ENCODE peak calls at places on chromosome 19, in ten cellular contexts. One of them, this sample, is unnamed.

GRCh38 chr19:46489445-46490272 is 6.0 kb downstream of the PNMA8B start:
- DNase-seq in hepatic stellate cell: peak
- DNase-seq in NCI-H1417: no peak
- DNase-seq in GM12892: no peak
- DNase-seq in NCI-H1694 treated with DMSO at 0.1 percent for 48 hours: no peak
- DNase-seq in mesothelial cell of epicardium: peak
- DNase-seq in stimulated activated CD4-positive, alpha-beta T cell treated with anti-CD3 and anti-CD28 coated beads, Interleukin-12 subunit alpha, Interleukin-12 subunit beta, amount 100 ng/mL, for 4 hours: no peak
- DNase-seq in cerebellar nuclear complex: no peak
- DNase-seq in mammary epithelial cell: no peak
- DNase-seq in fibroblast of mammary gland: peak
- DNase-seq in this sample: no peak

GRCh38 chr19:21202865-21203494 is 61.1 kb downstream of the ZNF431 start:
- DNase-seq in GM12892: no peak
- DNase-seq in cerebellar nuclear complex: no peak
- DNase-seq in fibroblast of mammary gland: peak
- DNase-seq in NCI-H1694 treated with DMSO at 0.1 percent for 48 hours: peak
- DNase-seq in mammary epithelial cell: peak
- DNase-seq in mesothelial cell of epicardium: no peak
- DNase-seq in NCI-H1417: peak
- DNase-seq in hepatic stellate cell: peak
- DNase-seq in stimulated activated CD4-positive, alpha-beta T cell treated with anti-CD3 and anti-CD28 coated beads, Interleukin-12 subunit alpha, Interleukin-12 subunit beta, amount 100 ng/mL, for 4 hours: no peak
- DNase-seq in this sample: peak

GRCh38 chr19:41265376-41266153 is 1.4 kb downstream of the HNRNPUL1 start:
- DNase-seq in NCI-H1694 treated with DMSO at 0.1 percent for 48 hours: no peak
- DNase-seq in NCI-H1417: peak
- DNase-seq in stimulated activated CD4-positive, alpha-beta T cell treated with anti-CD3 and anti-CD28 coated beads, Interleukin-12 subunit alpha, Interleukin-12 subunit beta, amount 100 ng/mL, for 4 hours: peak
- DNase-seq in mammary epithelial cell: peak
- DNase-seq in mesothelial cell of epicardium: no peak
- DNase-seq in cerebellar nuclear complex: no peak
- DNase-seq in hepatic stellate cell: peak
- DNase-seq in fibroblast of mammary gland: peak
- DNase-seq in GM12892: no peak
- DNase-seq in this sample: peak

GRCh38 chr19:46990998-46991676 is 28.5 kb upstream of the NPAS1 start:
- DNase-seq in mesothelial cell of epicardium: no peak
- DNase-seq in GM12892: no peak
- DNase-seq in stimulated activated CD4-positive, alpha-beta T cell treated with anti-CD3 and anti-CD28 coated beads, Interleukin-12 subunit alpha, Interleukin-12 subunit beta, amount 100 ng/mL, for 4 hours: peak
- DNase-seq in NCI-H1694 treated with DMSO at 0.1 percent for 48 hours: peak
- DNase-seq in hepatic stellate cell: peak
- DNase-seq in mammary epithelial cell: peak
- DNase-seq in NCI-H1417: peak
- DNase-seq in fibroblast of mammary gland: peak
- DNase-seq in cerebellar nuclear complex: no peak
- DNase-seq in this sample: peak

GRCh38 chr19:3463039-3463958 is 17.0 kb downstream of the SMIM24 start:
- DNase-seq in hepatic stellate cell: no peak
- DNase-seq in mammary epithelial cell: no peak
- DNase-seq in GM12892: no peak
- DNase-seq in cerebellar nuclear complex: no peak
- DNase-seq in NCI-H1694 treated with DMSO at 0.1 percent for 48 hours: no peak
- DNase-seq in mesothelial cell of epicardium: no peak
- DNase-seq in stimulated activated CD4-positive, alpha-beta T cell treated with anti-CD3 and anti-CD28 coated beads, Interleukin-12 subunit alpha, Interleukin-12 subunit beta, amount 100 ng/mL, for 4 hours: no peak
- DNase-seq in NCI-H1417: no peak
- DNase-seq in fibroblast of mammary gland: no peak
- DNase-seq in this sample: no peak

GRCh38 chr19:16714702-16715294 is 4.8 kb upstream of the NWD1 start:
- DNase-seq in hepatic stellate cell: peak
- DNase-seq in NCI-H1694 treated with DMSO at 0.1 percent for 48 hours: peak
- DNase-seq in GM12892: peak
- DNase-seq in cerebellar nuclear complex: no peak
- DNase-seq in stimulated activated CD4-positive, alpha-beta T cell treated with anti-CD3 and anti-CD28 coated beads, Interleukin-12 subunit alpha, Interleukin-12 subunit beta, amount 100 ng/mL, for 4 hours: peak
- DNase-seq in fibroblast of mammary gland: peak
- DNase-seq in mammary epithelial cell: peak
- DNase-seq in NCI-H1417: peak
- DNase-seq in mesothelial cell of epicardium: no peak
- DNase-seq in this sample: peak

GRCh38 chr19:950352-951066 is 24.7 kb downstream of the ARID3A start:
- DNase-seq in NCI-H1694 treated with DMSO at 0.1 percent for 48 hours: no peak
- DNase-seq in mesothelial cell of epicardium: no peak
- DNase-seq in NCI-H1417: no peak
- DNase-seq in hepatic stellate cell: no peak
- DNase-seq in GM12892: no peak
- DNase-seq in fibroblast of mammary gland: no peak
- DNase-seq in cerebellar nuclear complex: no peak
- DNase-seq in stimulated activated CD4-positive, alpha-beta T cell treated with anti-CD3 and anti-CD28 coated beads, Interleukin-12 subunit alpha, Interleukin-12 subunit beta, amount 100 ng/mL, for 4 hours: no peak
- DNase-seq in mammary epithelial cell: no peak
- DNase-seq in this sample: no peak

GRCh38 chr19:8615813-8616596 is 5.5 kb upstream of the ADAMTS10 start:
- DNase-seq in fibroblast of mammary gland: peak
- DNase-seq in NCI-H1417: no peak
- DNase-seq in GM12892: no peak
- DNase-seq in cerebellar nuclear complex: no peak
- DNase-seq in stimulated activated CD4-positive, alpha-beta T cell treated with anti-CD3 and anti-CD28 coated beads, Interleukin-12 subunit alpha, Interleukin-12 subunit beta, amount 100 ng/mL, for 4 hours: peak
- DNase-seq in NCI-H1694 treated with DMSO at 0.1 percent for 48 hours: peak
- DNase-seq in mammary epithelial cell: no peak
- DNase-seq in hepatic stellate cell: peak
- DNase-seq in mesothelial cell of epicardium: no peak
- DNase-seq in this sample: peak

GRCh38 chr19:40381321-40381720 is 8.7 kb downstream of the HIPK4 start:
- DNase-seq in hepatic stellate cell: no peak
- DNase-seq in fibroblast of mammary gland: no peak
- DNase-seq in mammary epithelial cell: no peak
- DNase-seq in cerebellar nuclear complex: no peak
- DNase-seq in mesothelial cell of epicardium: no peak
- DNase-seq in NCI-H1694 treated with DMSO at 0.1 percent for 48 hours: no peak
- DNase-seq in NCI-H1417: no peak
- DNase-seq in stimulated activated CD4-positive, alpha-beta T cell treated with anti-CD3 and anti-CD28 coated beads, Interleukin-12 subunit alpha, Interleukin-12 subunit beta, amount 100 ng/mL, for 4 hours: no peak
- DNase-seq in GM12892: no peak
- DNase-seq in this sample: no peak

GRCh38 chr19:17933414-17934129 is 757 bp downstream of the CCDC124 start:
- DNase-seq in NCI-H1417: no peak
- DNase-seq in mammary epithelial cell: peak
- DNase-seq in mesothelial cell of epicardium: no peak
- DNase-seq in GM12892: no peak
- DNase-seq in hepatic stellate cell: no peak
- DNase-seq in NCI-H1694 treated with DMSO at 0.1 percent for 48 hours: no peak
- DNase-seq in fibroblast of mammary gland: peak
- DNase-seq in cerebellar nuclear complex: no peak
- DNase-seq in stimulated activated CD4-positive, alpha-beta T cell treated with anti-CD3 and anti-CD28 coated beads, Interleukin-12 subunit alpha, Interleukin-12 subunit beta, amount 100 ng/mL, for 4 hours: no peak
- DNase-seq in this sample: no peak

GRCh38 chr19:5099822-5100221 is 130.9 kb downstream of the KDM4B start:
- DNase-seq in mesothelial cell of epicardium: no peak
- DNase-seq in NCI-H1694 treated with DMSO at 0.1 percent for 48 hours: no peak
- DNase-seq in stimulated activated CD4-positive, alpha-beta T cell treated with anti-CD3 and anti-CD28 coated beads, Interleukin-12 subunit alpha, Interleukin-12 subunit beta, amount 100 ng/mL, for 4 hours: no peak
- DNase-seq in mammary epithelial cell: no peak
- DNase-seq in fibroblast of mammary gland: no peak
- DNase-seq in NCI-H1417: no peak
- DNase-seq in hepatic stellate cell: no peak
- DNase-seq in cerebellar nuclear complex: no peak
- DNase-seq in GM12892: no peak
- DNase-seq in this sample: peak

GRCh38 chr19:18650048-18650435 is 13.2 kb downstream of the KLHL26 start:
- DNase-seq in mesothelial cell of epicardium: no peak
- DNase-seq in stimulated activated CD4-positive, alpha-beta T cell treated with anti-CD3 and anti-CD28 coated beads, Interleukin-12 subunit alpha, Interleukin-12 subunit beta, amount 100 ng/mL, for 4 hours: no peak
- DNase-seq in mammary epithelial cell: no peak
- DNase-seq in cerebellar nuclear complex: no peak
- DNase-seq in NCI-H1694 treated with DMSO at 0.1 percent for 48 hours: no peak
- DNase-seq in GM12892: no peak
- DNase-seq in fibroblast of mammary gland: peak
- DNase-seq in NCI-H1417: no peak
- DNase-seq in hepatic stellate cell: peak
- DNase-seq in this sample: no peak

GRCh38 chr19:45444318-45445041 is 20.8 kb upstream of the ERCC1 start:
- DNase-seq in stimulated activated CD4-positive, alpha-beta T cell treated with anti-CD3 and anti-CD28 coated beads, Interleukin-12 subunit alpha, Interleukin-12 subunit beta, amount 100 ng/mL, for 4 hours: peak
- DNase-seq in hepatic stellate cell: peak
- DNase-seq in mesothelial cell of epicardium: peak
- DNase-seq in mammary epithelial cell: peak
- DNase-seq in NCI-H1417: peak
- DNase-seq in GM12892: peak
- DNase-seq in NCI-H1694 treated with DMSO at 0.1 percent for 48 hours: no peak
- DNase-seq in fibroblast of mammary gland: peak
- DNase-seq in cerebellar nuclear complex: no peak
- DNase-seq in this sample: peak

GRCh38 chr19:3046621-3047306 is 15.5 kb downstream of the TLE5 start:
- DNase-seq in mammary epithelial cell: no peak
- DNase-seq in GM12892: no peak
- DNase-seq in NCI-H1417: peak
- DNase-seq in NCI-H1694 treated with DMSO at 0.1 percent for 48 hours: no peak
- DNase-seq in hepatic stellate cell: no peak
- DNase-seq in cerebellar nuclear complex: no peak
- DNase-seq in stimulated activated CD4-positive, alpha-beta T cell treated with anti-CD3 and anti-CD28 coated beads, Interleukin-12 subunit alpha, Interleukin-12 subunit beta, amount 100 ng/mL, for 4 hours: no peak
- DNase-seq in mesothelial cell of epicardium: no peak
- DNase-seq in fibroblast of mammary gland: no peak
- DNase-seq in this sample: no peak

GRCh38 chr19:43575955-43576451 is 402 bp downstream of the PINLYP start:
- DNase-seq in mesothelial cell of epicardium: no peak
- DNase-seq in GM12892: no peak
- DNase-seq in hepatic stellate cell: no peak
- DNase-seq in fibroblast of mammary gland: no peak
- DNase-seq in mammary epithelial cell: peak
- DNase-seq in cerebellar nuclear complex: no peak
- DNase-seq in NCI-H1694 treated with DMSO at 0.1 percent for 48 hours: no peak
- DNase-seq in NCI-H1417: peak
- DNase-seq in stimulated activated CD4-positive, alpha-beta T cell treated with anti-CD3 and anti-CD28 coated beads, Interleukin-12 subunit alpha, Interleukin-12 subunit beta, amount 100 ng/mL, for 4 hours: no peak
- DNase-seq in this sample: no peak

GRCh38 chr19:47765522-47766358 is 12.8 kb upstream of the SELENOW start:
- DNase-seq in NCI-H1694 treated with DMSO at 0.1 percent for 48 hours: peak
- DNase-seq in mesothelial cell of epicardium: no peak
- DNase-seq in GM12892: no peak
- DNase-seq in hepatic stellate cell: peak
- DNase-seq in fibroblast of mammary gland: peak
- DNase-seq in mammary epithelial cell: peak
- DNase-seq in cerebellar nuclear complex: no peak
- DNase-seq in stimulated activated CD4-positive, alpha-beta T cell treated with anti-CD3 and anti-CD28 coated beads, Interleukin-12 subunit alpha, Interleukin-12 subunit beta, amount 100 ng/mL, for 4 hours: peak
- DNase-seq in NCI-H1417: peak
- DNase-seq in this sample: peak

GRCh38 chr19:30602661-30603322 is 230.6 kb downstream of the ZNF536 start:
- DNase-seq in hepatic stellate cell: no peak
- DNase-seq in fibroblast of mammary gland: no peak
- DNase-seq in cerebellar nuclear complex: no peak
- DNase-seq in mesothelial cell of epicardium: no peak
- DNase-seq in NCI-H1417: no peak
- DNase-seq in stimulated activated CD4-positive, alpha-beta T cell treated with anti-CD3 and anti-CD28 coated beads, Interleukin-12 subunit alpha, Interleukin-12 subunit beta, amount 100 ng/mL, for 4 hours: no peak
- DNase-seq in mammary epithelial cell: no peak
- DNase-seq in GM12892: no peak
- DNase-seq in NCI-H1694 treated with DMSO at 0.1 percent for 48 hours: no peak
- DNase-seq in this sample: no peak

GRCh38 chr19:44903602-44904425 is 1.8 kb upstream of the APOE start:
- DNase-seq in NCI-H1694 treated with DMSO at 0.1 percent for 48 hours: peak
- DNase-seq in GM12892: peak
- DNase-seq in mesothelial cell of epicardium: peak
- DNase-seq in cerebellar nuclear complex: no peak
- DNase-seq in stimulated activated CD4-positive, alpha-beta T cell treated with anti-CD3 and anti-CD28 coated beads, Interleukin-12 subunit alpha, Interleukin-12 subunit beta, amount 100 ng/mL, for 4 hours: peak
- DNase-seq in hepatic stellate cell: peak
- DNase-seq in fibroblast of mammary gland: peak
- DNase-seq in mammary epithelial cell: no peak
- DNase-seq in NCI-H1417: peak
- DNase-seq in this sample: peak

GRCh38 chr19:55437410-55437809 is 5.7 kb downstream of the SHISA7 start:
- DNase-seq in mammary epithelial cell: peak
- DNase-seq in mesothelial cell of epicardium: no peak
- DNase-seq in NCI-H1417: peak
- DNase-seq in cerebellar nuclear complex: no peak
- DNase-seq in stimulated activated CD4-positive, alpha-beta T cell treated with anti-CD3 and anti-CD28 coated beads, Interleukin-12 subunit alpha, Interleukin-12 subunit beta, amount 100 ng/mL, for 4 hours: no peak
- DNase-seq in hepatic stellate cell: peak
- DNase-seq in fibroblast of mammary gland: peak
- DNase-seq in GM12892: no peak
- DNase-seq in NCI-H1694 treated with DMSO at 0.1 percent for 48 hours: no peak
- DNase-seq in this sample: peak

GRCh38 chr19:13036366-13036976 is 41.2 kb downstream of the NFIX start:
- DNase-seq in cerebellar nuclear complex: no peak
- DNase-seq in mammary epithelial cell: peak
- DNase-seq in stimulated activated CD4-positive, alpha-beta T cell treated with anti-CD3 and anti-CD28 coated beads, Interleukin-12 subunit alpha, Interleukin-12 subunit beta, amount 100 ng/mL, for 4 hours: no peak
- DNase-seq in NCI-H1417: peak
- DNase-seq in hepatic stellate cell: peak
- DNase-seq in mesothelial cell of epicardium: no peak
- DNase-seq in fibroblast of mammary gland: peak
- DNase-seq in NCI-H1694 treated with DMSO at 0.1 percent for 48 hours: no peak
- DNase-seq in GM12892: no peak
- DNase-seq in this sample: peak

GRCh38 chr19:55559684-55560083 is 14.3 kb upstream of the SBK3 start:
- DNase-seq in fibroblast of mammary gland: no peak
- DNase-seq in mammary epithelial cell: no peak
- DNase-seq in NCI-H1417: no peak
- DNase-seq in NCI-H1694 treated with DMSO at 0.1 percent for 48 hours: no peak
- DNase-seq in GM12892: no peak
- DNase-seq in mesothelial cell of epicardium: no peak
- DNase-seq in cerebellar nuclear complex: no peak
- DNase-seq in stimulated activated CD4-positive, alpha-beta T cell treated with anti-CD3 and anti-CD28 coated beads, Interleukin-12 subunit alpha, Interleukin-12 subunit beta, amount 100 ng/mL, for 4 hours: no peak
- DNase-seq in hepatic stellate cell: no peak
- DNase-seq in this sample: no peak